ENCODE peak calls at places on chromosomes 12 and 14, in four cellular contexts. One of them, this sample, is unnamed.

GRCh38 chr12:67593041-67593870 is 55.3 kb upstream of the DYRK2 start:
- DNase-seq in stimulated activated CD4-positive, alpha-beta T cell treated with anti-CD3 and anti-CD28 coated beads, Interleukin-15, amount 100 ng/mL, for 24 hours: no peak
- DNase-seq in AG04450: no peak
- DNase-seq in amniotic stem cell: no peak
- DNase-seq in this sample: peak

GRCh38 chr14:49892301-49892635 is 614 bp upstream of the ARF6 start:
- DNase-seq in amniotic stem cell: no peak
- DNase-seq in AG04450: peak
- DNase-seq in stimulated activated CD4-positive, alpha-beta T cell treated with anti-CD3 and anti-CD28 coated beads, Interleukin-15, amount 100 ng/mL, for 24 hours: peak
- DNase-seq in this sample: peak

GRCh38 chr12:27549801-27550652 is 26.0 kb downstream of the PPFIBP1 start:
- DNase-seq in amniotic stem cell: peak
- DNase-seq in AG04450: peak
- DNase-seq in stimulated activated CD4-positive, alpha-beta T cell treated with anti-CD3 and anti-CD28 coated beads, Interleukin-15, amount 100 ng/mL, for 24 hours: no peak
- DNase-seq in this sample: peak

GRCh38 chr14:77303417-77304156 is 17.1 kb downstream of the POMT2 start:
- DNase-seq in AG04450: peak
- DNase-seq in amniotic stem cell: peak
- DNase-seq in stimulated activated CD4-positive, alpha-beta T cell treated with anti-CD3 and anti-CD28 coated beads, Interleukin-15, amount 100 ng/mL, for 24 hours: peak
- DNase-seq in this sample: no peak

GRCh38 chr12:52243774-52244614 is 11.0 kb downstream of the KRT7 start:
- DNase-seq in AG04450: peak
- DNase-seq in stimulated activated CD4-positive, alpha-beta T cell treated with anti-CD3 and anti-CD28 coated beads, Interleukin-15, amount 100 ng/mL, for 24 hours: peak
- DNase-seq in amniotic stem cell: peak
- DNase-seq in this sample: peak

GRCh38 chr12:9340422-9341259 is 132.4 kb upstream of the PZP start:
- DNase-seq in amniotic stem cell: no peak
- DNase-seq in stimulated activated CD4-positive, alpha-beta T cell treated with anti-CD3 and anti-CD28 coated beads, Interleukin-15, amount 100 ng/mL, for 24 hours: no peak
- DNase-seq in AG04450: peak
- DNase-seq in this sample: no peak

GRCh38 chr14:48974994-48975393 is 611.2 kb downstream of the RPS29 start:
- DNase-seq in stimulated activated CD4-positive, alpha-beta T cell treated with anti-CD3 and anti-CD28 coated beads, Interleukin-15, amount 100 ng/mL, for 24 hours: no peak
- DNase-seq in amniotic stem cell: no peak
- DNase-seq in AG04450: no peak
- DNase-seq in this sample: no peak

GRCh38 chr12:107765316-107765715 is 4.4 kb upstream of the PRDM4 start:
- DNase-seq in AG04450: no peak
- DNase-seq in stimulated activated CD4-positive, alpha-beta T cell treated with anti-CD3 and anti-CD28 coated beads, Interleukin-15, amount 100 ng/mL, for 24 hours: no peak
- DNase-seq in amniotic stem cell: no peak
- DNase-seq in this sample: no peak

GRCh38 chr14:50489851-50490250 is 42.5 kb downstream of the MAP4K5 start:
- DNase-seq in amniotic stem cell: no peak
- DNase-seq in AG04450: no peak
- DNase-seq in stimulated activated CD4-positive, alpha-beta T cell treated with anti-CD3 and anti-CD28 coated beads, Interleukin-15, amount 100 ng/mL, for 24 hours: no peak
- DNase-seq in this sample: no peak

GRCh38 chr12:114659084-114659483 is 24.9 kb downstream of the TBX3 start:
- DNase-seq in stimulated activated CD4-positive, alpha-beta T cell treated with anti-CD3 and anti-CD28 coated beads, Interleukin-15, amount 100 ng/mL, for 24 hours: no peak
- DNase-seq in AG04450: no peak
- DNase-seq in amniotic stem cell: no peak
- DNase-seq in this sample: no peak

GRCh38 chr12:82754856-82755255 is 68.2 kb downstream of the TMTC2 start:
- DNase-seq in AG04450: no peak
- DNase-seq in amniotic stem cell: no peak
- DNase-seq in stimulated activated CD4-positive, alpha-beta T cell treated with anti-CD3 and anti-CD28 coated beads, Interleukin-15, amount 100 ng/mL, for 24 hours: no peak
- DNase-seq in this sample: no peak

GRCh38 chr12:50765325-50765911 is 1.5 kb downstream of the ATF1 start:
- DNase-seq in stimulated activated CD4-positive, alpha-beta T cell treated with anti-CD3 and anti-CD28 coated beads, Interleukin-15, amount 100 ng/mL, for 24 hours: peak
- DNase-seq in AG04450: no peak
- DNase-seq in amniotic stem cell: peak
- DNase-seq in this sample: peak

GRCh38 chr14:104202259-104203070 is 64.1 kb downstream of the KIF26A start:
- DNase-seq in AG04450: no peak
- DNase-seq in amniotic stem cell: no peak
- DNase-seq in stimulated activated CD4-positive, alpha-beta T cell treated with anti-CD3 and anti-CD28 coated beads, Interleukin-15, amount 100 ng/mL, for 24 hours: no peak
- DNase-seq in this sample: peak

GRCh38 chr14:63383776-63384367 is 65.1 kb upstream of the GPHB5 start:
- DNase-seq in amniotic stem cell: no peak
- DNase-seq in AG04450: no peak
- DNase-seq in stimulated activated CD4-positive, alpha-beta T cell treated with anti-CD3 and anti-CD28 coated beads, Interleukin-15, amount 100 ng/mL, for 24 hours: no peak
- DNase-seq in this sample: no peak

GRCh38 chr14:100537701-100538565 is 49.3 kb downstream of the BEGAIN start:
- DNase-seq in amniotic stem cell: no peak
- DNase-seq in AG04450: no peak
- DNase-seq in stimulated activated CD4-positive, alpha-beta T cell treated with anti-CD3 and anti-CD28 coated beads, Interleukin-15, amount 100 ng/mL, for 24 hours: peak
- DNase-seq in this sample: peak

GRCh38 chr14:56138987-56139386 is 20.8 kb downstream of the PELI2 start:
- DNase-seq in AG04450: no peak
- DNase-seq in stimulated activated CD4-positive, alpha-beta T cell treated with anti-CD3 and anti-CD28 coated beads, Interleukin-15, amount 100 ng/mL, for 24 hours: no peak
- DNase-seq in amniotic stem cell: no peak
- DNase-seq in this sample: no peak

GRCh38 chr12:8127138-8127537 is 3.7 kb downstream of the CLEC4A start:
- DNase-seq in amniotic stem cell: no peak
- DNase-seq in stimulated activated CD4-positive, alpha-beta T cell treated with anti-CD3 and anti-CD28 coated beads, Interleukin-15, amount 100 ng/mL, for 24 hours: no peak
- DNase-seq in AG04450: no peak
- DNase-seq in this sample: no peak

GRCh38 chr14:98593361-98593761 is 678.6 kb downstream of the BCL11B start:
- DNase-seq in stimulated activated CD4-positive, alpha-beta T cell treated with anti-CD3 and anti-CD28 coated beads, Interleukin-15, amount 100 ng/mL, for 24 hours: no peak
- DNase-seq in AG04450: no peak
- DNase-seq in amniotic stem cell: no peak
- DNase-seq in this sample: no peak

GRCh38 chr14:101912841-101913240 is 51.5 kb upstream of the DYNC1H1 start:
- DNase-seq in stimulated activated CD4-positive, alpha-beta T cell treated with anti-CD3 and anti-CD28 coated beads, Interleukin-15, amount 100 ng/mL, for 24 hours: no peak
- DNase-seq in AG04450: no peak
- DNase-seq in amniotic stem cell: no peak
- DNase-seq in this sample: no peak

GRCh38 chr12:93197067-93197593 is 180.6 kb upstream of the NUDT4 start:
- DNase-seq in AG04450: no peak
- DNase-seq in amniotic stem cell: no peak
- DNase-seq in stimulated activated CD4-positive, alpha-beta T cell treated with anti-CD3 and anti-CD28 coated beads, Interleukin-15, amount 100 ng/mL, for 24 hours: no peak
- DNase-seq in this sample: no peak

GRCh38 chr12:106084048-106084671 is 54.6 kb downstream of the NUAK1 start:
- DNase-seq in stimulated activated CD4-positive, alpha-beta T cell treated with anti-CD3 and anti-CD28 coated beads, Interleukin-15, amount 100 ng/mL, for 24 hours: no peak
- DNase-seq in amniotic stem cell: no peak
- DNase-seq in AG04450: no peak
- DNase-seq in this sample: no peak

GRCh38 chr14:104114421-104115130 is 23.8 kb upstream of the KIF26A start:
- DNase-seq in AG04450: no peak
- DNase-seq in stimulated activated CD4-positive, alpha-beta T cell treated with anti-CD3 and anti-CD28 coated beads, Interleukin-15, amount 100 ng/mL, for 24 hours: peak
- DNase-seq in amniotic stem cell: no peak
- DNase-seq in this sample: peak

GRCh38 chr14:53953828-53954550 is 2.6 kb downstream of the BMP4 start:
- DNase-seq in AG04450: no peak
- DNase-seq in stimulated activated CD4-positive, alpha-beta T cell treated with anti-CD3 and anti-CD28 coated beads, Interleukin-15, amount 100 ng/mL, for 24 hours: peak
- DNase-seq in amniotic stem cell: no peak
- DNase-seq in this sample: peak

GRCh38 chr12:63949902-63950301 is 105.4 kb downstream of the SRGAP1 start:
- DNase-seq in AG04450: no peak
- DNase-seq in stimulated activated CD4-positive, alpha-beta T cell treated with anti-CD3 and anti-CD28 coated beads, Interleukin-15, amount 100 ng/mL, for 24 hours: no peak
- DNase-seq in amniotic stem cell: no peak
- DNase-seq in this sample: no peak